ENCODE peak calls at places on chromosomes 4 and X, in six cellular contexts. Q, U, N, W, A and B are unnamed samples.

GRCh38 chr4:1069394-1069793 is 44.0 kb downstream of the RNF212 start:
- DNase-seq in U (no peak), Q (no peak), W (no peak), N (no peak), A (no peak), B (no peak)

GRCh38 chr4:5747746-5748365 is 36.9 kb downstream of the EVC start:
- DNase-seq in Q (no peak), A (peak; percentile 97), N (no peak), U (no peak), W (no peak), B (no peak)

GRCh38 chrX:153651540-153652079 is 4.6 kb downstream of the DUSP9 start:
- DNase-seq in A (no peak), U (no peak), N (no peak), Q (no peak), W (no peak), B (no peak)

GRCh38 chr4:6493668-6494304 is 21.4 kb upstream of the PPP2R2C start:
- DNase-seq in N (no peak), Q (no peak), A (peak; percentile 26), W (no peak), U (no peak), B (peak; percentile 27)

GRCh38 chr4:76784237-76784636 is 113.7 kb downstream of the SOWAHB start:
- DNase-seq in A (no peak), U (no peak), W (no peak), Q (no peak), N (no peak), B (no peak)

GRCh38 chr4:56871357-56871993 is 36.2 kb upstream of the REST start:
- DNase-seq in W (no peak), Q (no peak), A (no peak), U (peak; percentile 8), N (no peak), B (peak; percentile 63)

GRCh38 chr4:147760176-147760575 is 28.3 kb downstream of the ARHGAP10 start:
- DNase-seq in N (no peak), U (no peak), A (no peak), W (no peak), Q (no peak), B (no peak)

GRCh38 chrX:13669246-13669689 is 16.3 kb downstream of the TCEANC start:
- DNase-seq in W (no peak), U (no peak), Q (no peak), A (peak; percentile 97), N (peak; percentile 26), B (no peak)

GRCh38 chr4:83251074-83251835 is 33.3 kb downstream of the COQ2 start:
- DNase-seq in N (no peak), A (no peak), W (no peak), Q (no peak), U (no peak), B (no peak)

GRCh38 chr4:186621959-186622553 is 66.7 kb upstream of the MTNR1A start:
- DNase-seq in A (peak; percentile 95), U (no peak), W (no peak), N (no peak), Q (no peak), B (no peak)

GRCh38 chrX:39840141-39841126 is 257.3 kb downstream of the BCOR start:
- DNase-seq in U (no peak), W (no peak), N (no peak), Q (no peak), A (no peak), B (no peak)

GRCh38 chrX:130285710-130286109 is 17.0 kb upstream of the ZNF280C start:
- DNase-seq in U (no peak), A (no peak), Q (no peak), N (no peak), W (no peak), B (no peak)

GRCh38 chr4:133493776-133494175 is 344.7 kb downstream of the PCDH10 start:
- DNase-seq in W (no peak), U (no peak), Q (no peak), A (peak; percentile 74), N (no peak), B (no peak)

GRCh38 chr4:183722738-183723560 is 63.9 kb downstream of the TRAPPC11 start:
- DNase-seq in U (peak; percentile 52), Q (peak; percentile 66), A (peak; percentile 12), W (peak; percentile 47), N (peak; percentile 42), B (peak; percentile 89)

GRCh38 chrX:10755477-10756334 is 135.3 kb upstream of the MID1 start:
- DNase-seq in N (no peak), W (no peak), A (peak; percentile 76), U (no peak), Q (no peak), B (no peak)

GRCh38 chr4:54657556-54658313 is at the start of gene KIT:
- DNase-seq in W (peak; percentile 53), Q (peak; percentile 42), U (peak; percentile 82), A (peak; percentile 3), N (no peak), B (peak; percentile 92)